ENCODE peak calls at places on chromosomes 6 and 20, in five cellular contexts. P is AG10803, R is OCI-LY7, M is ovary, N is uterus. J is an unnamed sample.

GRCh38 chr6:53128842-53129241 is 19.8 kb downstream of the GCM1 start:
- DNase-seq in P (peak), R (no peak), M (no peak), N (no peak), J (no peak)

GRCh38 chr20:62921119-62921687 is 5.1 kb downstream of the DIDO1 start:
- DNase-seq in P (peak), R (peak), M (no peak), N (no peak), J (peak)

GRCh38 chr20:18632196-18632789 is 44.4 kb downstream of the DTD1 start:
- DNase-seq in P (peak), R (peak), M (peak), N (peak), J (peak)

GRCh38 chr20:60395993-60396392 is 437.8 kb downstream of the CDH26 start:
- DNase-seq in P (no peak), R (no peak), M (no peak), N (no peak), J (no peak)

GRCh38 chr20:32961956-32962517 is 42.2 kb downstream of the SUN5 start:
- DNase-seq in P (no peak), R (no peak), M (no peak), N (no peak), J (no peak)

GRCh38 chr6:43842231-43842794 is 72.3 kb downstream of the VEGFA start:
- DNase-seq in P (peak), R (no peak), M (no peak), N (no peak), J (no peak)

GRCh38 chr20:9689041-9689440 is 149.8 kb downstream of the PAK5 start:
- DNase-seq in P (no peak), R (no peak), M (no peak), N (no peak), J (no peak)

GRCh38 chr6:125008261-125008671 is 46.0 kb downstream of the RNF217 start:
- DNase-seq in P (peak), R (no peak), M (no peak), N (no peak), J (no peak)

GRCh38 chr6:1535295-1535694 is 74.4 kb upstream of the FOXC1 start:
- DNase-seq in P (peak), R (no peak), M (no peak), N (no peak), J (no peak)

GRCh38 chr6:153778216-153778615 is 260.8 kb upstream of the OPRM1 start:
- DNase-seq in P (no peak), R (no peak), M (no peak), N (no peak), J (no peak)

GRCh38 chr20:63058696-63059335 is 52.1 kb upstream of the BHLHE23 start:
- DNase-seq in P (no peak), R (no peak), M (peak), N (no peak), J (no peak)

GRCh38 chr6:71678081-71678480 is 208.3 kb upstream of the RIMS1 start:
- DNase-seq in P (no peak), R (no peak), M (no peak), N (no peak), J (no peak)

GRCh38 chr6:72865467-72865866 is 243.6 kb downstream of the KCNQ5 start:
- DNase-seq in P (peak), R (no peak), M (no peak), N (no peak), J (no peak)

GRCh38 chr20:58173930-58174707 is 54.3 kb downstream of the ANKRD60 start:
- DNase-seq in P (peak), R (no peak), M (peak), N (peak), J (no peak)

GRCh38 chr20:33333616-33334015 is 50.6 kb downstream of the BPIFB1 start:
- DNase-seq in P (no peak), R (no peak), M (no peak), N (no peak), J (no peak)

GRCh38 chr6:65760285-65760684 is 53.3 kb upstream of the EYS start:
- DNase-seq in P (no peak), R (no peak), M (no peak), N (no peak), J (no peak)

GRCh38 chr6:18586133-18586532 is 199.0 kb downstream of the RNF144B start:
- DNase-seq in P (no peak), R (no peak), M (no peak), N (no peak), J (no peak)

GRCh38 chr6:36912583-36912982 is 26.8 kb downstream of the C6orf89 start:
- DNase-seq in P (peak), R (no peak), M (no peak), N (no peak), J (no peak)

GRCh38 chr20:15061955-15062354 is 724.5 kb upstream of the FLRT3 start:
- DNase-seq in P (no peak), R (no peak), M (peak), N (no peak), J (peak)

GRCh38 chr20:38126146-38126912 is 38.7 kb downstream of the TGM2 start:
- DNase-seq in P (no peak), R (no peak), M (peak), N (peak), J (no peak)

GRCh38 chr6:5334341-5334740 is 73.0 kb downstream of the FARS2 start:
- DNase-seq in P (peak), R (no peak), M (no peak), N (no peak), J (no peak)

DNA sequence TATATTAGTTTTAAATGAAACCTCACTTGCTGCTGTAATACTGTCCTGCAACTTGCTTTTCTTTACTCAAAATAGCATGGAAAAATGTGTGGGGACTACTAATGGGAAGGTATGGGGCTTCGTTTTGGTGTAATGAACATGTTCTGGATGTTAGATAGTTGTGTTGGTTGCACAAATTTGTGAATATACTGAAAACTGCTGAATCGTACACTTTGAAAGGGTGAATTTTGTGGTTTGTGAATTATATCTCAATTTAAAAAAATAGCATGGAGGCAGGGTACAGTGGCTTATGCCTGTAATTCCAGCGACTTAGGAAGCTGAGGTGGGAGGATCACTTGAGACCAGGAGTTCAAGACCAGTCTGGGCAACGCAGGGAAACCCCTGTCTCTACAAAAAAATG is 2.3 kb downstream of the BCAS4 start:
- DNase-seq in P (no peak), R (no peak), M (no peak), N (no peak), J (no peak)
- H3K4me3 ChIP-seq in P (no peak), R (peak), M (no peak), N (no peak), J (no peak)

GRCh38 chr6:31170987-31171671 is 647 bp upstream of the POU5F1 start:
- DNase-seq in P (no peak), R (no peak), M (no peak), N (no peak), J (no peak)
- H3K4me3 ChIP-seq in P (no peak), R (no peak), M (no peak), N (no peak), J (no peak)

DNA sequence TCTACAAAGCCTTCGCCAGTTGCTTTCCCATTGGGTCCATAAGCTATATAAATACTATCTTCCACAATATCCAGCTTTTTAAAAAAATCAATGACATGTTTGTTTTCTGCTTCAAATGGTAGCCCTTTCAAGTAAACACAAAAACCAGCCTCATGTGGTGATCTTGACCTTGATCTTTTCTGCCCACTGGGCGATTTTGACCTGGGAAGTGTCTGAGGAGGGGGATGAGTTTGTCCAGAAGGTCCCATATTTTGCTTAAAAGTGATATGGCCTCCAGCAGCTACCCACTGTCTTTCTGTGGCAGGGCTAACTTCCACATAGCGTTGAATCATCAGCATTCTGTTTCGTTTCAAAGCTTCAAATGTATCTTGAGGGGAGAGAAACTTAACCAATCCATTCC is 10.8 kb downstream of the CPNE1 start:
- DNase-seq in P (no peak), R (no peak), M (no peak), N (no peak), J (no peak)
- H3K4me3 ChIP-seq in P (no peak), R (no peak), M (no peak), N (no peak), J (no peak)

GRCh38 chr6:99344289-99344688 is 5.2 kb downstream of the FAXC start:
- DNase-seq in P (peak), R (no peak), M (no peak), N (no peak), J (no peak)
- H3K4me3 ChIP-seq in P (no peak), R (no peak), M (no peak), N (no peak), J (no peak)

GRCh38 chr6:160041608-160042007 is 72.7 kb downstream of the IGF2R start:
- DNase-seq in P (peak), R (no peak), M (peak), N (peak), J (peak)
- H3K4me3 ChIP-seq in P (no peak), R (no peak), M (no peak), N (no peak), J (no peak)

GRCh38 chr20:1388706-1389483 is 4.0 kb downstream of the FKBP1A start:
- DNase-seq in P (peak), R (no peak), M (no peak), N (no peak), J (no peak)
- H3K4me3 ChIP-seq in P (no peak), R (peak), M (no peak), N (no peak), J (no peak)

GRCh38 chr6:3454206-3455016 is 2.4 kb downstream of the SLC22A23 start:
- DNase-seq in P (no peak), R (no peak), M (no peak), N (no peak), J (no peak)
- H3K4me3 ChIP-seq in P (peak), R (no peak), M (no peak), N (no peak), J (no peak)

DNA sequence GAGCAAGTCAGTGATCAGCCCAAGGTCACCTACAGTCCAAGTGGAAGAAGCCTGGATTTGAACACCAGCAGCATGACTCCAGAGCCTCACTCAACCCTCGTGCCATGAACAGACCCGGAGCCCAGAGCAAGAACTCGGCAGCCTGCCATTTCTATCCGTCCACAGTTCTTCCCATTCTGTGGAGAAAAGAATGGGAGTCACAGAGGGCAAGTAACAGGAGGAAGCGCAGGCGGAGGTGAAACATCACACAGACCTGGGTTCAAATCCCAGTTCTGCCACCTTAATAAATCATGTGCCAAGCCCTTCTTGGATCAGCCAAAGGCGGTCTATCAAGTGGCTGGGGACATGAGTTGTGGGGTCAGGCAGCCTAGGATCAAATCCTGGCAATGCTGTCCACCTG is 4.3 kb downstream of the PREX1 start:
- DNase-seq in P (no peak), R (no peak), M (no peak), N (no peak), J (no peak)
- H3K4me3 ChIP-seq in P (no peak), R (peak), M (no peak), N (no peak), J (no peak)

GRCh38 chr20:20366896-20367680 is 816 bp upstream of the INSM1 start:
- DNase-seq in P (no peak), R (no peak), M (no peak), N (no peak), J (no peak)
- H3K4me3 ChIP-seq in P (no peak), R (no peak), M (no peak), N (no peak), J (no peak)